ENCODE peak calls at places on chromosomes 7 and 10, in nine cellular contexts. One of them, this sample, is unnamed.

GRCh38 chr7:150322833-150323681 is at the start of the genes ACTR3C and LRRC61:
- DNase-seq in psoas muscle: no peak
- DNase-seq in GM12878: no peak
- DNase-seq in RWPE2: no peak
- DNase-seq in sigmoid colon: no peak
- DNase-seq in RWPE1: peak
- DNase-seq in AG10803: no peak
- DNase-seq in glutamatergic neuron: peak
- DNase-seq in right atrium auricular region: no peak
- DNase-seq in this sample: no peak

GRCh38 chr10:34494012-34494411 is 321.1 kb downstream of the PARD3 start:
- DNase-seq in psoas muscle: no peak
- DNase-seq in GM12878: no peak
- DNase-seq in RWPE2: no peak
- DNase-seq in sigmoid colon: no peak
- DNase-seq in RWPE1: peak
- DNase-seq in AG10803: peak
- DNase-seq in glutamatergic neuron: no peak
- DNase-seq in right atrium auricular region: no peak
- DNase-seq in this sample: no peak

GRCh38 chr7:8724080-8724718 is 290.8 kb downstream of the NXPH1 start:
- DNase-seq in psoas muscle: no peak
- DNase-seq in GM12878: no peak
- DNase-seq in RWPE2: no peak
- DNase-seq in sigmoid colon: no peak
- DNase-seq in RWPE1: peak
- DNase-seq in AG10803: no peak
- DNase-seq in glutamatergic neuron: peak
- DNase-seq in right atrium auricular region: no peak
- DNase-seq in this sample: no peak

GRCh38 chr10:119871881-119872609 is 598 bp downstream of the MCMBP start:
- DNase-seq in psoas muscle: peak
- DNase-seq in GM12878: no peak
- DNase-seq in RWPE2: peak
- DNase-seq in sigmoid colon: peak
- DNase-seq in RWPE1: peak
- DNase-seq in AG10803: peak
- DNase-seq in glutamatergic neuron: peak
- DNase-seq in right atrium auricular region: no peak
- DNase-seq in this sample: no peak

GRCh38 chr7:99674995-99675742 is 4.6 kb downstream of the CYP3A5 start:
- DNase-seq in psoas muscle: no peak
- DNase-seq in GM12878: no peak
- DNase-seq in RWPE2: no peak
- DNase-seq in sigmoid colon: no peak
- DNase-seq in RWPE1: no peak
- DNase-seq in AG10803: no peak
- DNase-seq in glutamatergic neuron: no peak
- DNase-seq in right atrium auricular region: no peak
- DNase-seq in this sample: no peak

GRCh38 chr10:71713135-71714040 is 6.2 kb downstream of the C10orf105 start:
- DNase-seq in psoas muscle: peak
- DNase-seq in GM12878: no peak
- DNase-seq in RWPE2: no peak
- DNase-seq in sigmoid colon: peak
- DNase-seq in RWPE1: peak
- DNase-seq in AG10803: peak
- DNase-seq in glutamatergic neuron: no peak
- DNase-seq in right atrium auricular region: peak
- DNase-seq in this sample: peak

GRCh38 chr7:36583318-36583717 is 141.0 kb downstream of the AOAH start:
- DNase-seq in psoas muscle: no peak
- DNase-seq in GM12878: no peak
- DNase-seq in RWPE2: no peak
- DNase-seq in sigmoid colon: no peak
- DNase-seq in RWPE1: no peak
- DNase-seq in AG10803: no peak
- DNase-seq in glutamatergic neuron: no peak
- DNase-seq in right atrium auricular region: no peak
- DNase-seq in this sample: no peak

GRCh38 chr10:100370561-100370975 is 23.5 kb downstream of the SCD start:
- DNase-seq in psoas muscle: no peak
- DNase-seq in GM12878: no peak
- DNase-seq in RWPE2: no peak
- DNase-seq in sigmoid colon: no peak
- DNase-seq in RWPE1: no peak
- DNase-seq in AG10803: peak
- DNase-seq in glutamatergic neuron: no peak
- DNase-seq in right atrium auricular region: peak
- DNase-seq in this sample: peak

GRCh38 chr7:70322786-70323185 is 724.5 kb downstream of the AUTS2 start:
- DNase-seq in psoas muscle: no peak
- DNase-seq in GM12878: no peak
- DNase-seq in RWPE2: no peak
- DNase-seq in sigmoid colon: no peak
- DNase-seq in RWPE1: no peak
- DNase-seq in AG10803: no peak
- DNase-seq in glutamatergic neuron: no peak
- DNase-seq in right atrium auricular region: no peak
- DNase-seq in this sample: no peak

GRCh38 chr7:116172353-116172752 is 38.0 kb upstream of the TES start:
- DNase-seq in psoas muscle: no peak
- DNase-seq in GM12878: no peak
- DNase-seq in RWPE2: no peak
- DNase-seq in sigmoid colon: no peak
- DNase-seq in RWPE1: no peak
- DNase-seq in AG10803: peak
- DNase-seq in glutamatergic neuron: no peak
- DNase-seq in right atrium auricular region: no peak
- DNase-seq in this sample: no peak

GRCh38 chr10:43204394-43204942 is 62.4 kb downstream of the RASGEF1A start:
- DNase-seq in psoas muscle: no peak
- DNase-seq in GM12878: no peak
- DNase-seq in RWPE2: no peak
- DNase-seq in sigmoid colon: peak
- DNase-seq in RWPE1: no peak
- DNase-seq in AG10803: no peak
- DNase-seq in glutamatergic neuron: peak
- DNase-seq in right atrium auricular region: no peak
- DNase-seq in this sample: no peak

GRCh38 chr10:77965294-77965693 is 38.7 kb upstream of the DLG5 start:
- DNase-seq in psoas muscle: no peak
- DNase-seq in GM12878: no peak
- DNase-seq in RWPE2: no peak
- DNase-seq in sigmoid colon: no peak
- DNase-seq in RWPE1: no peak
- DNase-seq in AG10803: peak
- DNase-seq in glutamatergic neuron: no peak
- DNase-seq in right atrium auricular region: no peak
- DNase-seq in this sample: peak
- TF ChIP-seq CTCF in psoas muscle: no peak
- TF ChIP-seq CTCF in GM12878: no peak
- TF ChIP-seq CTCF in RWPE2: no peak
- TF ChIP-seq CTCF in sigmoid colon: no peak
- TF ChIP-seq CTCF in RWPE1: no peak
- TF ChIP-seq CTCF in AG10803: peak
- TF ChIP-seq CTCF in glutamatergic neuron: no peak
- TF ChIP-seq CTCF in right atrium auricular region: no peak
- TF ChIP-seq CTCF in this sample: no peak

GRCh38 chr7:6165075-6165474 is 107.3 kb downstream of the CYTH3 start:
- DNase-seq in psoas muscle: no peak
- DNase-seq in GM12878: no peak
- DNase-seq in RWPE2: no peak
- DNase-seq in sigmoid colon: no peak
- DNase-seq in RWPE1: no peak
- DNase-seq in AG10803: no peak
- DNase-seq in glutamatergic neuron: peak
- DNase-seq in right atrium auricular region: no peak
- DNase-seq in this sample: no peak

GRCh38 chr7:6165521-6166325 is 106.7 kb downstream of the CYTH3 start:
- DNase-seq in psoas muscle: no peak
- DNase-seq in GM12878: no peak
- DNase-seq in RWPE2: no peak
- DNase-seq in sigmoid colon: peak
- DNase-seq in RWPE1: no peak
- DNase-seq in AG10803: no peak
- DNase-seq in glutamatergic neuron: no peak
- DNase-seq in right atrium auricular region: no peak
- DNase-seq in this sample: no peak

GRCh38 chr7:6163402-6163801 is 109.0 kb downstream of the CYTH3 start:
- DNase-seq in psoas muscle: no peak
- DNase-seq in GM12878: no peak
- DNase-seq in RWPE2: no peak
- DNase-seq in sigmoid colon: peak
- DNase-seq in RWPE1: no peak
- DNase-seq in AG10803: no peak
- DNase-seq in glutamatergic neuron: no peak
- DNase-seq in right atrium auricular region: no peak
- DNase-seq in this sample: no peak

GRCh38 chr7:6164010-6164409 is 108.4 kb downstream of the CYTH3 start:
- DNase-seq in psoas muscle: no peak
- DNase-seq in GM12878: no peak
- DNase-seq in RWPE2: no peak
- DNase-seq in sigmoid colon: peak
- DNase-seq in RWPE1: no peak
- DNase-seq in AG10803: no peak
- DNase-seq in glutamatergic neuron: no peak
- DNase-seq in right atrium auricular region: no peak
- DNase-seq in this sample: no peak

GRCh38 chr7:6164491-6164890 is 107.9 kb downstream of the CYTH3 start:
- DNase-seq in psoas muscle: no peak
- DNase-seq in GM12878: no peak
- DNase-seq in RWPE2: no peak
- DNase-seq in sigmoid colon: peak
- DNase-seq in RWPE1: no peak
- DNase-seq in AG10803: no peak
- DNase-seq in glutamatergic neuron: peak
- DNase-seq in right atrium auricular region: no peak
- DNase-seq in this sample: no peak
- TF ChIP-seq CTCF in psoas muscle: no peak
- TF ChIP-seq CTCF in GM12878: no peak
- TF ChIP-seq CTCF in RWPE2: no peak
- TF ChIP-seq CTCF in sigmoid colon: no peak
- TF ChIP-seq CTCF in RWPE1: no peak
- TF ChIP-seq CTCF in AG10803: no peak
- TF ChIP-seq CTCF in glutamatergic neuron: peak
- TF ChIP-seq CTCF in right atrium auricular region: no peak
- TF ChIP-seq CTCF in this sample: no peak

DNA sequence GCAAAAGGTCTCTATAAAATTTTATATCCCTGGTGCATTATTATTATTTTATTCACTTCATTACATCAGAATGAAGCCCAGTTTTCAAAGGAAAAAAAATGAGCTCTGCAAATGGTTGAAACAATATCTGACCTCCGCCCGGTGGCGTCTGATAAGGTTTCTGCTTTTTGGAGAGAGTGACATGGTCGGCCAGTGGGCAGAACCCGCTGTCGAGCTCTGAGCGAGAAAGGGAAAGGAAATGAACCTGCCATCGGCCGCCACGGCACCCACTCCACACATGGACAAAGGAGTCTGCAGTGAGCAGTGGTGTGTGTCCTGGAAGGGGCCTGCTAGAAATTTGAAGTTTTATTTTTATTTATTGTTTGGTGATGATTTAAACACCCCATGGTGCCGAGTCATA is 149.2 kb upstream of the MKI67 start:
- DNase-seq in psoas muscle: no peak
- DNase-seq in GM12878: no peak
- DNase-seq in RWPE2: no peak
- DNase-seq in sigmoid colon: no peak
- DNase-seq in RWPE1: no peak
- DNase-seq in AG10803: no peak
- DNase-seq in glutamatergic neuron: no peak
- DNase-seq in right atrium auricular region: no peak
- DNase-seq in this sample: no peak
- TF ChIP-seq CTCF in psoas muscle: no peak
- TF ChIP-seq CTCF in GM12878: no peak
- TF ChIP-seq CTCF in RWPE2: no peak
- TF ChIP-seq CTCF in sigmoid colon: no peak
- TF ChIP-seq CTCF in RWPE1: no peak
- TF ChIP-seq CTCF in AG10803: no peak
- TF ChIP-seq CTCF in glutamatergic neuron: no peak
- TF ChIP-seq CTCF in right atrium auricular region: no peak
- TF ChIP-seq CTCF in this sample: no peak

GRCh38 chr10:28940158-28940888 is 263.0 kb downstream of the BAMBI start:
- DNase-seq in psoas muscle: no peak
- DNase-seq in GM12878: no peak
- DNase-seq in RWPE2: no peak
- DNase-seq in sigmoid colon: no peak
- DNase-seq in RWPE1: no peak
- DNase-seq in AG10803: no peak
- DNase-seq in glutamatergic neuron: no peak
- DNase-seq in right atrium auricular region: no peak
- DNase-seq in this sample: no peak

GRCh38 chr10:28937959-28938358 is 260.6 kb downstream of the BAMBI start:
- DNase-seq in psoas muscle: no peak
- DNase-seq in GM12878: no peak
- DNase-seq in RWPE2: no peak
- DNase-seq in sigmoid colon: no peak
- DNase-seq in RWPE1: no peak
- DNase-seq in AG10803: no peak
- DNase-seq in glutamatergic neuron: no peak
- DNase-seq in right atrium auricular region: peak
- DNase-seq in this sample: no peak

GRCh38 chr10:28942012-28942411 is 264.7 kb downstream of the BAMBI start:
- DNase-seq in psoas muscle: no peak
- DNase-seq in GM12878: no peak
- DNase-seq in RWPE2: no peak
- DNase-seq in sigmoid colon: no peak
- DNase-seq in RWPE1: no peak
- DNase-seq in AG10803: no peak
- DNase-seq in glutamatergic neuron: no peak
- DNase-seq in right atrium auricular region: no peak
- DNase-seq in this sample: no peak

GRCh38 chr10:28938745-28939144 is 261.4 kb downstream of the BAMBI start:
- DNase-seq in psoas muscle: no peak
- DNase-seq in GM12878: no peak
- DNase-seq in RWPE2: no peak
- DNase-seq in sigmoid colon: no peak
- DNase-seq in RWPE1: no peak
- DNase-seq in AG10803: peak
- DNase-seq in glutamatergic neuron: no peak
- DNase-seq in right atrium auricular region: no peak
- DNase-seq in this sample: no peak

DNA sequence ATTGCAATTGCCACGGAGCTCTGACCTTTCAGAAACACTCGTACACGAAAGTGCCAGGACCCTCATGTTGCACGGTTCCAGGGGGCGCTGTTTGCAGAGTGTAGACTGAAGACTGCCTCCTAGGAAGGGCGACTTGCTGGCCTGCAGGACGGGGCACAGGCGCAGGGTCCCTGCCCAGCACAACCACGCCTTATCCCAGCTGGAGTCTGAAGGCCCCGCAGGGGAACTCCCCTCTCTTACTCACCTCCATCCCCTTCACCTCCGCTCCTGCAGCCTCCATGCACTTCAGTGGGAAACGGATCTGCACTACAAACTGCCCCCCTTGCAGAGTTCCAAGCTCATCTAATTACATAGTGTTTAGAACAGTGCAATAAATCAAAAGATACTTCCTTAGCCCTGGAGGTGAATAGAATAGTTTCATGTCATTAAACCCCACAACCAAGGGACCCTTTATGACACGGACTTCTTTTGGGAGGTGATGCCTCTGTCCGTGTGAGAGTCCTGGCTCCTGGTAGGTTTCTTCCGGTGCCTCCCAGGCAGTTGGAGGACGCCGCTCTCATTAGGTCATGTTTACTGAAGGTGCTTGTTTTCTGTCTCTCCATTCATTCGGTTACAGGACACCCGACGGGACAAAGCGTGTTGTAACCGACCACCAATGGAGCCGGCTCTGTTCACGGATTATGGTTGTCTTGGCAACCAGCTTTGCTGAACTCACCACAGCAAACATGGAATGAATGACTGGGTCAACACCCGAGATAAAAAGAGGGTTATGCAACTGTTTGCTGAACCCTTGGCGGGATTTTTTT is 262.2 kb downstream of the BAMBI start:
- DNase-seq in psoas muscle: peak
- DNase-seq in GM12878: no peak
- DNase-seq in RWPE2: no peak
- DNase-seq in sigmoid colon: peak
- DNase-seq in RWPE1: no peak
- DNase-seq in AG10803: peak
- DNase-seq in glutamatergic neuron: peak
- DNase-seq in right atrium auricular region: peak
- DNase-seq in this sample: peak
- TF ChIP-seq CTCF in psoas muscle: peak
- TF ChIP-seq CTCF in GM12878: no peak
- TF ChIP-seq CTCF in RWPE2: no peak
- TF ChIP-seq CTCF in sigmoid colon: no peak
- TF ChIP-seq CTCF in RWPE1: no peak
- TF ChIP-seq CTCF in AG10803: peak
- TF ChIP-seq CTCF in glutamatergic neuron: peak
- TF ChIP-seq CTCF in right atrium auricular region: no peak
- TF ChIP-seq CTCF in this sample: no peak

This sample was measured in AG09309.